ENCODE peak calls at places on chromosomes 11 and 22, in six cellular contexts. M is MM.1S; A is Ammon's horn; D is cardiac muscle cell; Y is mucosa of gallbladder; U is stimulated activated CD4-positive, alpha-beta T cell treated with anti-CD3 and anti-CD28 coated beads, Interleukin-2, amount 100 ng/mL, for 48 hours. R is an unnamed sample.

GRCh38 chr11:64278576-64279190 is 5.8 kb downstream of the BAD start:
- DNase-seq in U (no peak), A (no peak), D (no peak), Y (no peak), M (no peak), R (no peak)

GRCh38 chr22:36865346-36865745 is 4.5 kb downstream of the NCF4 start:
- DNase-seq in A (no peak), Y (no peak), D (peak), M (no peak), U (no peak), R (no peak)

GRCh38 chr11:134398079-134398444 is 14.0 kb downstream of the B3GAT1 start:
- DNase-seq in A (peak), U (no peak), D (no peak), Y (no peak), M (no peak), R (no peak)

GRCh38 chr11:95104916-95105315 is 15.3 kb downstream of the ENDOD1 start:
- DNase-seq in A (no peak), M (no peak), U (no peak), Y (no peak), D (no peak), R (no peak)

GRCh38 chr22:40024201-40025061 is 29.7 kb downstream of the FAM83F start:
- DNase-seq in M (peak), D (peak), U (peak), A (peak), Y (peak), R (peak)

GRCh38 chr22:22714600-22715361 is 70.4 kb downstream of the GGTLC2 start:
- DNase-seq in M (no peak), Y (no peak), U (no peak), D (no peak), A (peak), R (no peak)

GRCh38 chr11:111770581-111771134 is 4.5 kb upstream of the PPP2R1B start:
- DNase-seq in D (no peak), A (no peak), Y (no peak), M (no peak), U (no peak), R (no peak)

GRCh38 chr11:62556872-62557631 is 10.4 kb upstream of the AHNAK start:
- DNase-seq in A (no peak), D (no peak), M (peak), U (no peak), Y (no peak), R (no peak)

GRCh38 chr11:76282786-76283185 is 76.5 kb upstream of the WNT11 start:
- DNase-seq in A (no peak), M (no peak), Y (no peak), U (no peak), D (no peak), R (no peak)

R was measured in left ventricle myocardium superior.